ENCODE peak calls at places on chromosomes 5 and 9, in four cellular contexts. B is AG08396, N is fibroblast of the conjunctiva, F is heart right ventricle. L is an unnamed sample.

GRCh38 chr5:56827043-56827442 is 11.7 kb downstream of the MAP3K1 start:
- DNase-seq in N (no peak), B (no peak), F (no peak), L (no peak)

GRCh38 chr9:98968596-98969337 is 25.1 kb downstream of the COL15A1 start:
- DNase-seq in B (no peak), F (no peak), N (no peak), L (no peak)

GRCh38 chr5:179226696-179227095 is 118.6 kb downstream of the ADAMTS2 start:
- DNase-seq in F (no peak), B (no peak), N (no peak), L (no peak)

GRCh38 chr9:130770679-130771442 is 64.2 kb upstream of the ABL1 start:
- DNase-seq in B (peak), N (peak), F (no peak), L (peak)

GRCh38 chr5:98301567-98301966 is 471.9 kb upstream of the RGMB start:
- DNase-seq in N (no peak), F (no peak), B (no peak), L (no peak)

GRCh38 chr9:121226186-121226585 is 24.5 kb upstream of the RAB14 start:
- DNase-seq in B (no peak), N (no peak), F (no peak), L (no peak)

GRCh38 chr5:138694146-138694545 is 59.1 kb upstream of the CTNNA1 start:
- DNase-seq in N (no peak), B (no peak), F (no peak), L (no peak)

GRCh38 chr5:138282918-138283742 is 8.7 kb upstream of the GFRA3 start:
- DNase-seq in B (peak), F (peak), N (peak), L (peak)